ENCODE peak calls at places on chromosomes 2 and 18, in five cellular contexts. Z, F, C, M and Y are unnamed samples.

GRCh38 chr2:10150436-10150835 is 27.9 kb downstream of the RRM2 start:
- DNase-seq in Z (no peak), F (no peak), C (no peak), M (no peak), Y (no peak)

GRCh38 chr2:220076734-220077133 is 449.3 kb downstream of the SLC4A3 start:
- DNase-seq in Z (no peak), F (no peak), C (no peak), M (no peak), Y (no peak)

GRCh38 chr18:53754154-53754553 is 470.3 kb downstream of the MBD2 start:
- DNase-seq in Z (no peak), F (no peak), C (no peak), M (no peak), Y (no peak)

GRCh38 chr2:163693484-163693883 is 42.3 kb downstream of the FIGN start:
- DNase-seq in Z (no peak), F (no peak), C (no peak), M (no peak), Y (no peak)

GRCh38 chr2:217832987-217833386 is 169.8 kb downstream of the TNS1 start:
- DNase-seq in Z (no peak), F (no peak), C (no peak), M (no peak), Y (no peak)

GRCh38 chr18:9808530-9809241 is 77.1 kb upstream of the TXNDC2 start:
- DNase-seq in Z (no peak), F (peak), C (no peak), M (no peak), Y (no peak)

GRCh38 chr2:25103287-25103871 is 61.5 kb downstream of the EFR3B start:
- DNase-seq in Z (peak), F (no peak), C (no peak), M (no peak), Y (peak)

GRCh38 chr2:136823291-136823690 is 57.9 kb downstream of the THSD7B start:
- DNase-seq in Z (no peak), F (no peak), C (no peak), M (no peak), Y (no peak)

GRCh38 chr2:241003369-241003768 is 5.0 kb downstream of the SNED1 start:
- DNase-seq in Z (no peak), F (no peak), C (no peak), M (no peak), Y (no peak)

GRCh38 chr2:19783935-19784334 is 117.8 kb downstream of the TTC32 start:
- DNase-seq in Z (no peak), F (no peak), C (no peak), M (no peak), Y (no peak)

GRCh38 chr2:3605013-3605961 is 10.4 kb downstream of the COLEC11 start:
- DNase-seq in Z (peak), F (peak), C (no peak), M (peak), Y (no peak)

GRCh38 chr2:187302146-187302545 is 145.9 kb downstream of the CALCRL start:
- DNase-seq in Z (no peak), F (no peak), C (no peak), M (no peak), Y (no peak)

GRCh38 chr2:30287857-30288513 is 56.7 kb downstream of the LBH start:
- DNase-seq in Z (no peak), F (no peak), C (no peak), M (no peak), Y (no peak)

GRCh38 chr2:128396946-128397345 is 78.3 kb upstream of the HS6ST1 start:
- DNase-seq in Z (no peak), F (no peak), C (no peak), M (no peak), Y (no peak)

GRCh38 chr2:44560352-44560751 is 198.6 kb downstream of the CAMKMT start:
- DNase-seq in Z (no peak), F (no peak), C (no peak), M (no peak), Y (no peak)

GRCh38 chr2:15561574-15562344 is 625 bp upstream of the NBAS start:
- DNase-seq in Z (peak), F (peak), C (no peak), M (no peak), Y (peak)

GRCh38 chr2:191114403-191114886 is 36.3 kb downstream of the STAT4 start:
- DNase-seq in Z (no peak), F (no peak), C (no peak), M (no peak), Y (no peak)